ENCODE peak calls at places on chromosomes 11 and 22, in ten cellular contexts. One of them, this sample, is unnamed.
A peak's percentile ranks its signal among the peaks of the same experiment; 100 is the strongest.

GRCh38 chr11:96393753-96394348 is 4.0 kb downstream of the JRKL start:
- DNase-seq in fibroblast of the aortic adventitia: peak; percentile 70
- DNase-seq in D721Med: no peak
- DNase-seq in cardiac muscle cell: peak; percentile 40
- DNase-seq in astrocyte of the spinal cord: peak; percentile 61
- DNase-seq in heart left ventricle: no peak
- DNase-seq in endothelial cell: no peak
- DNase-seq in lower lobe of right lung: no peak
- DNase-seq in fibroblast of lung: peak; percentile 42
- DNase-seq in prostate gland: no peak
- DNase-seq in this sample: no peak

GRCh38 chr11:132158696-132159095 is 788.3 kb downstream of the NTM start:
- DNase-seq in fibroblast of the aortic adventitia: no peak
- DNase-seq in D721Med: no peak
- DNase-seq in cardiac muscle cell: no peak
- DNase-seq in astrocyte of the spinal cord: peak; percentile 49
- DNase-seq in heart left ventricle: no peak
- DNase-seq in endothelial cell: no peak
- DNase-seq in lower lobe of right lung: no peak
- DNase-seq in fibroblast of lung: peak; percentile 55
- DNase-seq in prostate gland: no peak
- DNase-seq in this sample: no peak

GRCh38 chr11:70474710-70475109 is 76.4 kb downstream of the CTTN start:
- DNase-seq in fibroblast of the aortic adventitia: no peak
- DNase-seq in D721Med: no peak
- DNase-seq in cardiac muscle cell: no peak
- DNase-seq in astrocyte of the spinal cord: no peak
- DNase-seq in heart left ventricle: no peak
- DNase-seq in endothelial cell: no peak
- DNase-seq in lower lobe of right lung: no peak
- DNase-seq in fibroblast of lung: no peak
- DNase-seq in prostate gland: no peak
- DNase-seq in this sample: no peak

GRCh38 chr11:10818594-10818993 is 9.9 kb upstream of the EIF4G2 start:
- DNase-seq in fibroblast of the aortic adventitia: no peak
- DNase-seq in D721Med: no peak
- DNase-seq in cardiac muscle cell: no peak
- DNase-seq in astrocyte of the spinal cord: peak; percentile 39
- DNase-seq in heart left ventricle: no peak
- DNase-seq in endothelial cell: no peak
- DNase-seq in lower lobe of right lung: no peak
- DNase-seq in fibroblast of lung: peak; percentile 82
- DNase-seq in prostate gland: no peak
- DNase-seq in this sample: no peak

GRCh38 chr22:23772315-23773246 is at the start of gene MMP11:
- DNase-seq in fibroblast of the aortic adventitia: peak; percentile 27
- DNase-seq in D721Med: peak; percentile 76
- DNase-seq in cardiac muscle cell: peak; percentile 71
- DNase-seq in astrocyte of the spinal cord: no peak
- DNase-seq in heart left ventricle: peak; percentile 79
- DNase-seq in endothelial cell: peak; percentile 52
- DNase-seq in lower lobe of right lung: peak; percentile 64
- DNase-seq in fibroblast of lung: peak; percentile 37
- DNase-seq in prostate gland: peak; percentile 33
- DNase-seq in this sample: peak; percentile 62

GRCh38 chr22:24407884-24408283 is 19.5 kb upstream of the ADORA2A start:
- DNase-seq in fibroblast of the aortic adventitia: no peak
- DNase-seq in D721Med: no peak
- DNase-seq in cardiac muscle cell: no peak
- DNase-seq in astrocyte of the spinal cord: no peak
- DNase-seq in heart left ventricle: no peak
- DNase-seq in endothelial cell: no peak
- DNase-seq in lower lobe of right lung: no peak
- DNase-seq in fibroblast of lung: no peak
- DNase-seq in prostate gland: no peak
- DNase-seq in this sample: no peak

GRCh38 chr22:17969732-17970131 is 54.6 kb downstream of the MICAL3 start:
- DNase-seq in fibroblast of the aortic adventitia: peak; percentile 86
- DNase-seq in D721Med: no peak
- DNase-seq in cardiac muscle cell: peak; percentile 48
- DNase-seq in astrocyte of the spinal cord: peak; percentile 91
- DNase-seq in heart left ventricle: peak; percentile 54
- DNase-seq in endothelial cell: no peak
- DNase-seq in lower lobe of right lung: no peak
- DNase-seq in fibroblast of lung: peak; percentile 97
- DNase-seq in prostate gland: no peak
- DNase-seq in this sample: no peak

GRCh38 chr22:28188480-28188879 is 269.4 kb upstream of the PITPNB start:
- DNase-seq in fibroblast of the aortic adventitia: no peak
- DNase-seq in D721Med: no peak
- DNase-seq in cardiac muscle cell: no peak
- DNase-seq in astrocyte of the spinal cord: no peak
- DNase-seq in heart left ventricle: no peak
- DNase-seq in endothelial cell: no peak
- DNase-seq in lower lobe of right lung: no peak
- DNase-seq in fibroblast of lung: no peak
- DNase-seq in prostate gland: no peak
- DNase-seq in this sample: no peak

GRCh38 chr11:91872216-91872615 is 352.4 kb upstream of the FAT3 start:
- DNase-seq in fibroblast of the aortic adventitia: no peak
- DNase-seq in D721Med: no peak
- DNase-seq in cardiac muscle cell: peak; percentile 79
- DNase-seq in astrocyte of the spinal cord: no peak
- DNase-seq in heart left ventricle: no peak
- DNase-seq in endothelial cell: no peak
- DNase-seq in lower lobe of right lung: no peak
- DNase-seq in fibroblast of lung: peak; percentile 6
- DNase-seq in prostate gland: no peak
- DNase-seq in this sample: no peak

GRCh38 chr11:107696140-107696539 is 15.7 kb downstream of the SLN start:
- DNase-seq in fibroblast of the aortic adventitia: peak; percentile 95
- DNase-seq in D721Med: no peak
- DNase-seq in cardiac muscle cell: no peak
- DNase-seq in astrocyte of the spinal cord: peak; percentile 91
- DNase-seq in heart left ventricle: no peak
- DNase-seq in endothelial cell: no peak
- DNase-seq in lower lobe of right lung: no peak
- DNase-seq in fibroblast of lung: peak; percentile 97
- DNase-seq in prostate gland: no peak
- DNase-seq in this sample: no peak

GRCh38 chr11:9765320-9766101 is 101.6 kb downstream of the SWAP70 start:
- DNase-seq in fibroblast of the aortic adventitia: peak; percentile 92
- DNase-seq in D721Med: no peak
- DNase-seq in cardiac muscle cell: peak; percentile 79
- DNase-seq in astrocyte of the spinal cord: peak; percentile 95
- DNase-seq in heart left ventricle: peak; percentile 80
- DNase-seq in endothelial cell: peak; percentile 39
- DNase-seq in lower lobe of right lung: no peak
- DNase-seq in fibroblast of lung: peak; percentile 93
- DNase-seq in prostate gland: no peak
- DNase-seq in this sample: no peak

GRCh38 chr11:72704783-72705287 is 30.6 kb upstream of the PDE2A start:
- DNase-seq in fibroblast of the aortic adventitia: no peak
- DNase-seq in D721Med: no peak
- DNase-seq in cardiac muscle cell: no peak
- DNase-seq in astrocyte of the spinal cord: no peak
- DNase-seq in heart left ventricle: no peak
- DNase-seq in endothelial cell: no peak
- DNase-seq in lower lobe of right lung: no peak
- DNase-seq in fibroblast of lung: no peak
- DNase-seq in prostate gland: no peak
- DNase-seq in this sample: no peak

GRCh38 chr11:72703281-72704008 is 29.2 kb upstream of the PDE2A start:
- DNase-seq in fibroblast of the aortic adventitia: peak; percentile 95
- DNase-seq in D721Med: no peak
- DNase-seq in cardiac muscle cell: no peak
- DNase-seq in astrocyte of the spinal cord: peak; percentile 58
- DNase-seq in heart left ventricle: peak; percentile 79
- DNase-seq in endothelial cell: no peak
- DNase-seq in lower lobe of right lung: no peak
- DNase-seq in fibroblast of lung: peak; percentile 69
- DNase-seq in prostate gland: no peak
- DNase-seq in this sample: no peak

GRCh38 chr11:72705442-72706365 is 31.5 kb upstream of the PDE2A start:
- DNase-seq in fibroblast of the aortic adventitia: no peak
- DNase-seq in D721Med: peak; percentile 68
- DNase-seq in cardiac muscle cell: no peak
- DNase-seq in astrocyte of the spinal cord: no peak
- DNase-seq in heart left ventricle: no peak
- DNase-seq in endothelial cell: no peak
- DNase-seq in lower lobe of right lung: no peak
- DNase-seq in fibroblast of lung: no peak
- DNase-seq in prostate gland: no peak
- DNase-seq in this sample: no peak

GRCh38 chr11:72702842-72703241 is 28.6 kb upstream of the PDE2A start:
- DNase-seq in fibroblast of the aortic adventitia: no peak
- DNase-seq in D721Med: no peak
- DNase-seq in cardiac muscle cell: no peak
- DNase-seq in astrocyte of the spinal cord: no peak
- DNase-seq in heart left ventricle: no peak
- DNase-seq in endothelial cell: no peak
- DNase-seq in lower lobe of right lung: no peak
- DNase-seq in fibroblast of lung: no peak
- DNase-seq in prostate gland: no peak
- DNase-seq in this sample: no peak

GRCh38 chr11:72704028-72704782 is 30.0 kb upstream of the PDE2A start:
- DNase-seq in fibroblast of the aortic adventitia: peak; percentile 30
- DNase-seq in D721Med: no peak
- DNase-seq in cardiac muscle cell: no peak
- DNase-seq in astrocyte of the spinal cord: no peak
- DNase-seq in heart left ventricle: no peak
- DNase-seq in endothelial cell: no peak
- DNase-seq in lower lobe of right lung: no peak
- DNase-seq in fibroblast of lung: no peak
- DNase-seq in prostate gland: no peak
- DNase-seq in this sample: no peak
- TF ChIP-seq CTCF in fibroblast of the aortic adventitia: peak; percentile 34
- TF ChIP-seq CTCF in D721Med: no peak
- TF ChIP-seq CTCF in cardiac muscle cell: peak; percentile 26
- TF ChIP-seq CTCF in astrocyte of the spinal cord: no peak
- TF ChIP-seq CTCF in heart left ventricle: no peak
- TF ChIP-seq CTCF in endothelial cell: no peak
- TF ChIP-seq CTCF in lower lobe of right lung: peak; percentile 12
- TF ChIP-seq CTCF in fibroblast of lung: no peak
- TF ChIP-seq CTCF in prostate gland: no peak
- TF ChIP-seq CTCF in this sample: no peak

DNA sequence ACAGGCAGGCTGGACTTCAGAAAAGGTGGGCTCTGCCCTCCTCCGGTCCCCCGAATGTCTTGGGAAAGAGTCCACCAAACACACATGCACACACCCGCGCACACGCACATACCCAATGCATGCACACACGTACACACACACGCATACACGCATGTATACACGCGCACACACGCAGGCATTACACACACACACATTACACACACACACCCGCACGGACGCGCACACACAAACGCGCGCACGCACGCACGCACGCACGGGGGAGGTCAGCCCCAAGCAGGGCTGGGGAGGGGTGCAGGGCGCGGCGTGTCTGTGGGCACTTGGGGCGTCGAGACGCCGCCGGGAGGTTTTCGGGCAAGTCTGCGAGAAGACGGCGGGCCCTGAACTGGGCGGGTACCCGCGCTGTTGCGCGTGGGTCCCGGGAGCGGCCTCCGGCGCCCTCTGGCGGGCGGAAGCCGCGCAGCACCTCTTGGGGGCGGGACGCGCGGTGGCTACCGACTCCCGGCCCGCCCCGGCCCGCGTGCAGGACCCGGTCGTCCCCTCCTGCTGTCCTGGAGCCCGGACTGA is 3.5 kb downstream of the SEPTIN5 start:
- DNase-seq in fibroblast of the aortic adventitia: peak; percentile 61
- DNase-seq in D721Med: peak; percentile 95
- DNase-seq in cardiac muscle cell: peak; percentile 82
- DNase-seq in astrocyte of the spinal cord: peak; percentile 55
- DNase-seq in heart left ventricle: peak; percentile 83
- DNase-seq in endothelial cell: peak; percentile 87
- DNase-seq in lower lobe of right lung: peak; percentile 87
- DNase-seq in fibroblast of lung: peak; percentile 48
- DNase-seq in prostate gland: peak; percentile 60
- DNase-seq in this sample: peak; percentile 79
- TF ChIP-seq CTCF in fibroblast of the aortic adventitia: peak; percentile 74
- TF ChIP-seq CTCF in D721Med: peak; percentile 61
- TF ChIP-seq CTCF in cardiac muscle cell: peak; percentile 61
- TF ChIP-seq CTCF in astrocyte of the spinal cord: peak; percentile 70
- TF ChIP-seq CTCF in heart left ventricle: peak; percentile 97
- TF ChIP-seq CTCF in endothelial cell: peak; percentile 98
- TF ChIP-seq CTCF in lower lobe of right lung: peak; percentile 97
- TF ChIP-seq CTCF in fibroblast of lung: peak; percentile 46
- TF ChIP-seq CTCF in prostate gland: peak; percentile 97
- TF ChIP-seq CTCF in this sample: peak; percentile 97

GRCh38 chr11:61384271-61385242 is 7.8 kb upstream of the TMEM216 start:
- DNase-seq in fibroblast of the aortic adventitia: peak; percentile 70
- DNase-seq in D721Med: no peak
- DNase-seq in cardiac muscle cell: peak; percentile 14
- DNase-seq in astrocyte of the spinal cord: no peak
- DNase-seq in heart left ventricle: no peak
- DNase-seq in endothelial cell: peak; percentile 26
- DNase-seq in lower lobe of right lung: no peak
- DNase-seq in fibroblast of lung: no peak
- DNase-seq in prostate gland: no peak
- DNase-seq in this sample: no peak
- TF ChIP-seq CTCF in fibroblast of the aortic adventitia: peak; percentile 68
- TF ChIP-seq CTCF in D721Med: peak; percentile 36
- TF ChIP-seq CTCF in cardiac muscle cell: peak; percentile 50
- TF ChIP-seq CTCF in astrocyte of the spinal cord: peak; percentile 36
- TF ChIP-seq CTCF in heart left ventricle: no peak
- TF ChIP-seq CTCF in endothelial cell: no peak
- TF ChIP-seq CTCF in lower lobe of right lung: no peak
- TF ChIP-seq CTCF in fibroblast of lung: peak; percentile 43
- TF ChIP-seq CTCF in prostate gland: peak; percentile 4
- TF ChIP-seq CTCF in this sample: no peak

DNA sequence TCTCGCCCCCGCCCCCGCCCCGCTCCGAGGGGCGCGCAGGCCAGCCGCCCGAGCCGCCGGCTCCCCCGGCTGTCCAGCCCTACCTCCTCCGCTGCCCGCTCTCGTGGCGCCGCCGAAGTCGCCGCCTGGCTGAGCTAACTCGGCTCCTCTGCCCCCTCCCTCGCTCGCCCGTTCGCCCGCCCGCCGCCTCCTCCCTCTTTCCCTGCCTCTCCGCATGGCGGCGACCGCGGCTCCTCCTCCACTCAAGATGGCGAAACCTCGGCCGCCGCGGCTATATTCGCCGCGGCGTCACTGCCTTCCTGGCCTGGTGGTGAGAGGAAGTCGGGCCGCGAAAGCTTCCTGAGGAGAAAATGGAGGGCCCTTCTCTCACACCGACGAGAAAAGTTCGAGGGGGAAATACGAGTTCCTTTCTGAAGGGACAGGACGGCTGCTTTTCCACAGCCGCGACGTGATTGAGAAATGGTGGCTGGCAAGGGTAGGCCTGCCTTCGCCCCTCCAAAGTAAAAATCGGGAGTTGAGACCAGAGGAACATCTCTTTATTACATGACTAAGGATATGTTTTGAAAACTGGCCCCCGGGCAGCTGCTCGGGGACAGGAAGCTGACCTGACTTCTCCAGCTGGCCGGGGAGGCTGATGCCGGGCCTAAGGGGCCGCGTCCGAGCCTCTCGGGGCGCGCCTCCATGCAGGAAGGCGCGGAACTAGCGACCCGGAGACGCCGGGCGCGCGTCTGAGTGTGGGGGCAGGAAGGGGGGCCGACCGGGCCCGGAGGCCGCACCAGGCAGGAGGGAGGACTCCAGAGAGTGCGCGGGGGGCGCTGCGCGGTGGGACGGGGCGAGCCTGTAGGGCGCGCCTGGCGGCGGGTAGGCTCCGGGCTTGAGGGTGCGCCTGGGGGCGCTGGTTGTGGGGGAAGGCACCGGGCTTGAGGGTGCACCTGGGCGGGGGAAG is at the start of gene DDX6:
- DNase-seq in fibroblast of the aortic adventitia: peak; percentile 83
- DNase-seq in D721Med: peak; percentile 60
- DNase-seq in cardiac muscle cell: peak; percentile 92
- DNase-seq in astrocyte of the spinal cord: peak; percentile 93
- DNase-seq in heart left ventricle: peak; percentile 92
- DNase-seq in endothelial cell: peak; percentile 92
- DNase-seq in lower lobe of right lung: peak; percentile 96
- DNase-seq in fibroblast of lung: peak; percentile 89
- DNase-seq in prostate gland: peak; percentile 82
- DNase-seq in this sample: peak; percentile 94
- TF ChIP-seq CTCF in fibroblast of the aortic adventitia: peak; percentile 46
- TF ChIP-seq CTCF in D721Med: peak; percentile 28
- TF ChIP-seq CTCF in cardiac muscle cell: peak; percentile 25
- TF ChIP-seq CTCF in astrocyte of the spinal cord: peak; percentile 32
- TF ChIP-seq CTCF in heart left ventricle: peak; percentile 18
- TF ChIP-seq CTCF in endothelial cell: no peak
- TF ChIP-seq CTCF in lower lobe of right lung: peak; percentile 36
- TF ChIP-seq CTCF in fibroblast of lung: peak; percentile 38
- TF ChIP-seq CTCF in prostate gland: peak; percentile 80
- TF ChIP-seq CTCF in this sample: no peak

This sample was measured in activated CD8-positive, alpha-beta T cell treated with anti-CD3 and anti-CD28 coated beads for 36 hours.